ENCODE peak calls at places on chromosome 4, in seven cellular contexts. F is GM23248, K is K562, X is PC-3, T is HepG2, Z is neural progenitor cell, N is colonic mucosa. P is an unnamed sample. For H3K36me3, the result is how much of the 10 kb centered on the place peaks cover.

GRCh38 chr4:17094209-17094608 is 195.8 kb upstream of the LDB2 start:
- DNase-seq in X (no peak), T (no peak), F (peak), K (no peak), N (no peak), Z (no peak), P (no peak)

GRCh38 chr4:88533088-88533790 is 9.7 kb upstream of the PYURF start:
- DNase-seq in N (no peak), X (peak), Z (no peak), T (no peak), F (peak), K (no peak), P (no peak)

GRCh38 chr4:79027656-79028055 is 88.4 kb upstream of the PAQR3 start:
- DNase-seq in K (no peak), T (no peak), Z (no peak), X (peak), F (no peak), N (no peak), P (no peak)

GRCh38 chr4:108060164-108060563 is 70.5 kb downstream of the HADH start:
- DNase-seq in Z (peak), K (no peak), X (peak), F (peak), N (no peak), T (peak), P (no peak)

GRCh38 chr4:121720109-121720508 is 23.3 kb upstream of the ANXA5 start:
- DNase-seq in Z (no peak), T (peak), K (no peak), F (peak), N (no peak), X (peak), P (no peak)

GRCh38 chr4:11748169-11748872 is 319.6 kb upstream of the HS3ST1 start:
- DNase-seq in N (no peak), Z (no peak), K (no peak), X (peak), T (no peak), F (no peak), P (no peak)

GRCh38 chr4:85370400-85371032 is 104.4 kb upstream of the ARHGAP24 start:
- DNase-seq in Z (peak), F (peak), K (peak), X (peak), T (peak), N (peak), P (no peak)

GRCh38 chr4:156923525-156923924 is 48.1 kb downstream of the PDGFC start:
- DNase-seq in K (no peak), F (no peak), N (no peak), Z (no peak), T (no peak), X (peak), P (no peak)

GRCh38 chr4:112752061-112752460 is 115.1 kb downstream of the LARP7 start:
- DNase-seq in F (no peak), X (no peak), K (no peak), T (no peak), Z (peak), N (no peak), P (no peak)

GRCh38 chr4:159240690-159241089 is 137.8 kb downstream of the RAPGEF2 start:
- DNase-seq in K (no peak), Z (no peak), T (no peak), X (no peak), N (no peak), F (peak), P (no peak)

GRCh38 chr4:90112715-90113114 is 14.5 kb upstream of the CCSER1 start:
- DNase-seq in K (no peak), Z (no peak), F (no peak), X (peak), N (no peak), T (no peak), P (no peak)

GRCh38 chr4:56704074-56704473 is 23.0 kb upstream of the HOPX start:
- DNase-seq in F (peak), X (no peak), N (no peak), T (no peak), Z (no peak), K (no peak), P (no peak)

GRCh38 chr4:183323295-183323694 is 1.1 kb upstream of the CLDN24 start:
- DNase-seq in Z (no peak), T (no peak), X (no peak), K (no peak), N (no peak), F (no peak), P (no peak)

GRCh38 chr4:40909363-40909876 is 159.7 kb downstream of the NSUN7 start:
- DNase-seq in X (peak), N (no peak), F (peak), T (no peak), K (no peak), Z (no peak), P (no peak)

GRCh38 chr4:186150926-186151325 is 40.4 kb upstream of the CYP4V2 start:
- DNase-seq in Z (no peak), F (no peak), K (no peak), N (no peak), T (no peak), X (no peak), P (peak)

GRCh38 chr4:70927502-70928139 is 25.5 kb downstream of the MOB1B start:
- DNase-seq in F (no peak), T (no peak), K (no peak), Z (no peak), N (no peak), X (no peak), P (no peak)

GRCh38 chr4:140732780-140733179 is 23.4 kb downstream of the TBC1D9 start:
- DNase-seq in F (no peak), T (no peak), X (no peak), K (no peak), N (no peak), Z (no peak), P (no peak)

GRCh38 chr4:26746742-26747351 is 113.8 kb upstream of the STIM2 start:
- DNase-seq in X (peak), T (no peak), F (no peak), Z (no peak), K (no peak), N (no peak), P (no peak)

GRCh38 chr4:57378766-57379165 is 268.6 kb upstream of the IGFBP7 start:
- DNase-seq in Z (no peak), F (peak), N (no peak), K (no peak), X (peak), T (no peak), P (no peak)

GRCh38 chr4:28369504-28369903 is 1508.9 kb downstream of the STIM2 start:
- DNase-seq in Z (no peak), X (no peak), F (peak), N (no peak), T (no peak), K (no peak), P (no peak)

GRCh38 chr4:153788064-153788418 is 842 bp downstream of the SFRP2 start:
- DNase-seq in K (no peak), N (no peak), T (no peak), Z (peak), F (no peak), X (no peak), P (no peak)

GRCh38 chr4:30005995-30006394 is 714.2 kb upstream of the PCDH7 start:
- DNase-seq in Z (no peak), T (no peak), X (no peak), F (no peak), N (no peak), K (no peak), P (no peak)

GRCh38 chr4:26175016-26175786 is 145.6 kb upstream of the RBPJ start:
- DNase-seq in T (no peak), F (no peak), Z (no peak), N (no peak), K (no peak), X (no peak), P (no peak)

GRCh38 chr4:56496241-56496640 is 9.3 kb upstream of the ARL9 start:
- DNase-seq in Z (no peak), N (no peak), T (no peak), K (no peak), F (no peak), X (peak), P (no peak)

GRCh38 chr4:184911310-184911709 is 85.5 kb upstream of the ACSL1 start:
- DNase-seq in K (no peak), X (peak), F (no peak), Z (no peak), T (no peak), N (peak), P (no peak)

GRCh38 chr4:174096999-174097398 is 186.5 kb downstream of the FBXO8 start:
- DNase-seq in Z (no peak), T (no peak), K (no peak), N (no peak), F (no peak), X (no peak), P (no peak)

GRCh38 chr4:73406548-73406875 is 2.4 kb downstream of the ALB start:
- DNase-seq in T (no peak), F (peak), Z (no peak), N (no peak), K (no peak), X (no peak), P (no peak)

GRCh38 chr4:110503588-110504435 is 27.9 kb downstream of the ENPEP start:
- DNase-seq in K (no peak), N (no peak), X (no peak), T (no peak), F (peak), Z (no peak), P (peak)

GRCh38 chr4:71396382-71396781 is 57.6 kb downstream of the SLC4A4 start:
- DNase-seq in T (no peak), F (peak), Z (peak), N (no peak), K (no peak), X (peak), P (no peak)

GRCh38 chr4:13539721-13540445 is 4.4 kb downstream of the NKX3-2 start:
- DNase-seq in K (peak), T (no peak), F (no peak), X (no peak), N (no peak), Z (no peak), P (no peak)
- H3K4me3 ChIP-seq in K (no peak), T (no peak), F (no peak), X (no peak), N (no peak), Z (peak), P (no peak)

DNA sequence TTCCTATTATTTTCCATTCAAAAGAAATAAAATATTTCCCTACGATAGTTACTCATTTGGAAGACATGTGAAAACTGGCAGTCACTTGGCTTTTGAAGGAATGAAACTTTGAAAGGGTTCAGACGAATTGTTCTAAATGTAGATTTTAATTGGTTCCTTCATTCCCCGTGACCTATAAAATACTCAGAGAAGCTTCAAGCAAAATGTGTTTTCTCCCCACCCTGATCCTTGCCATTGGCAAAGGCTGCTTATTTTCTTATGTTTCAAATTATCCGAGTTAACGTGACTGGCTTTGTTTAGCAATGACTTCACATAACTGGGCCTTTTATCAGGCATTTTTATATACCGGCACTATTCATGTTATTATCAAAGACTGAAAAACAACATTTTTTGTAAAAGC is 204.1 kb upstream of the NEIL3 start:
- DNase-seq in Z (no peak), T (no peak), K (no peak), F (peak), X (no peak), N (no peak), P (no peak)
- H3K9ac ChIP-seq in Z (no peak), T (no peak), K (no peak), F (no peak), X (no peak), N (no peak), P (no peak)

GRCh38 chr4:168930413-168931196 is 79.5 kb downstream of the CBR4 start:
- DNase-seq in K (no peak), T (no peak), N (no peak), F (no peak), Z (no peak), X (no peak), P (peak)

GRCh38 chr4:168925789-168926490 is 84.1 kb downstream of the CBR4 start:
- DNase-seq in T (no peak), F (no peak), K (no peak), X (no peak), N (no peak), Z (no peak), P (no peak)

GRCh38 chr4:168928875-168929274 is 81.2 kb downstream of the CBR4 start:
- DNase-seq in N (no peak), K (no peak), Z (no peak), T (no peak), X (no peak), F (no peak), P (no peak)

GRCh38 chr4:168931215-168931650 is 78.8 kb downstream of the CBR4 start:
- DNase-seq in T (no peak), F (no peak), Z (no peak), X (no peak), K (no peak), N (no peak), P (no peak)

DNA sequence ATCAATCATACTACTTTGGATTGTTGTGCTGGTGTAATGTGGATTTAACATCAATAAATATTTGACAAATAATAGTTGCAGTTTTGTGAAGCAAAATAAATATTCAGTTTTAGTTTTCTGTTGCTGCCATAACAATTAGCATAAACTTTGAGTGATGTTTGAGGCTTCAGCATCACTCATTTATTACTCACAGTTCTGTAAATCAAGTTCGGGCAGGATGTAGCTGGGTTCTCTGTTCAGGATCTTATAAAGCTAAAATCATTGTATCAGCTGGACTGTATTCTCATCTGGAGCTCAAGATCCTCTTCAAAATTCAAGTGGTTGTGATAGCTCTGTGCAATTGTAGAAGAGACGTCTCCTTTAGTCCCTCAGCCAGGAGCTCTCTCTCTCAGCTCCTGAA is 81.7 kb downstream of the CBR4 start:
- DNase-seq in N (no peak), Z (no peak), F (no peak), X (no peak), K (no peak), T (no peak), P (no peak)
- H3K36me3 ChIP-seq in N (under half), Z (under half), F (under half), X (half or more), K (under half), T (under half), P (under half)

DNA sequence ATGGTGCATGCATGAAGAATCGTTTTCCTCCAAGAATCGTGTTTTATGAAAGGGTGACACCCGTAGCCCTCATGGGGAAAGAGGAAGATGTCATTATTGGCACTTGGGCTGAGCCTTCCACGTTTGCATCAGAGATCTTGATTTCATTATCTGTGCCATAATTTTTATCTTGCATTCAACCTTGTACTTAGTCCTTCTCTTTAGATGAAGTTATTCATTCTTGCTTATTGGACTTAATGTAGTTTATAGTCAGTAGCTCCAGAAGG is 66.8 kb downstream of the GAB1 start:
- DNase-seq in F (no peak), T (no peak), Z (no peak), K (no peak), N (no peak), X (no peak), P (no peak)
- H3K4me3 ChIP-seq in F (no peak), T (no peak), Z (no peak), K (no peak), N (no peak), X (no peak), P (peak)

GRCh38 chr4:16082038-16082423 is 1.8 kb downstream of the PROM1 start:
- DNase-seq in Z (no peak), X (no peak), K (no peak), T (no peak), F (peak), N (no peak), P (no peak)
- H3K9ac ChIP-seq in Z (peak), X (no peak), K (no peak), T (no peak), F (no peak), N (peak), P (peak)

DNA sequence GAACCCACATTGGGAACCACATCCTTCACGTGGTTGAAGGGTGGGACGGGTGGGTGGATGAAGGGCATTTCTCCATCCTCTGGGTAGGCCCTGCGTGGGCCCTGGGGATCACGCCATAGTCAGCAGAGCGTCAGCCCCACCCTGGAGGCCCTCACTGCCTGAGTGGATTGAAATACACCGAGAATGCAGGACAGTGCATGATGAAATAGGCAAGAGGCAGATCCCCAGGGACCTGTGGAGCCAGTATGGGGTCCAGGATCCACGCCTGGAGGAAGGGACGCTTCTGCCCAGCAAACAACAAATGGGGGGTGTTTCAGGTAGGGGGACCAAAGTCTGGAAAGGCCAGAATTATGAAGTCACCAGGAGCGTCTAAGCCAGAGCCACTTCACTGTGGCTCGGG is 19.4 kb downstream of the EVC start:
- DNase-seq in N (no peak), X (no peak), K (no peak), Z (no peak), F (no peak), T (no peak), P (no peak)
- H3K36me3 ChIP-seq in N (under half), X (under half), K (under half), Z (under half), F (under half), T (half or more), P (under half)

GRCh38 chr4:7448036-7448435 is 13.3 kb upstream of the PSAPL1 start:
- DNase-seq in Z (no peak), T (no peak), X (no peak), F (no peak), K (no peak), N (no peak), P (no peak)
- H3K4me3 ChIP-seq in Z (no peak), T (no peak), X (no peak), F (no peak), K (no peak), N (no peak), P (no peak)

GRCh38 chr4:151484396-151485102 is 75.6 kb downstream of the FHIP1A start:
- DNase-seq in K (no peak), F (peak), T (peak), Z (peak), N (no peak), X (peak), P (no peak)

GRCh38 chr4:151488968-151489367 is 80.0 kb downstream of the FHIP1A start:
- DNase-seq in F (no peak), K (no peak), X (no peak), T (no peak), Z (no peak), N (no peak), P (no peak)

GRCh38 chr4:151486166-151486565 is 77.2 kb downstream of the FHIP1A start:
- DNase-seq in N (no peak), X (no peak), Z (no peak), T (no peak), K (no peak), F (peak), P (no peak)

GRCh38 chr4:151485541-151486131 is 76.7 kb downstream of the FHIP1A start:
- DNase-seq in T (no peak), Z (no peak), N (no peak), F (peak), X (no peak), K (no peak), P (no peak)

GRCh38 chr4:151489462-151490203 is 80.7 kb downstream of the FHIP1A start:
- DNase-seq in Z (peak), T (peak), K (no peak), N (no peak), X (no peak), F (no peak), P (no peak)
- H3K9ac ChIP-seq in Z (no peak), T (no peak), K (no peak), N (no peak), X (no peak), F (no peak), P (no peak)

DNA sequence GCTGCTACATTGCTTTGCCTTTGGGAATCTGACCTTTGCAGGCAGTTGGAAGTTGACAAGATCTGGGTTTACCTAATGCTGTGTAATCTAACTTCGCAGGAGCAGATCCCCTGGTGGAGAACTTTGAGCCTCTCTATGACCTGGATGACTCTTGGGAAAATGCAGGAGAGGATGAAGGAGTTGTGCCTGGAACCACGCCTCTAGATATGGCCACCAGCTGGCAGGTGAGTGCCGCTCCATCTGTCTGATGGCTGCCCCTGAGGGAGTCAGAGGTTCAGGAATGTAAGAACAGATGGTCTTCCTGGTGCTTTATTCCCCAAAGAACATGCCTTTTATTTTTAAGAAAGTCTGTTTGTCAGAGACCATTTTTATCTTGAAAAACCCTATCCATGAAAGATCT is 109.3 kb downstream of the NFKB1 start:
- DNase-seq in F (no peak), Z (no peak), N (no peak), T (no peak), K (no peak), X (no peak), P (no peak)
- H3K36me3 ChIP-seq in F (half or more), Z (under half), N (under half), T (half or more), K (under half), X (under half), P (half or more)